ENCODE peak calls at places on chromosomes 2 and 18, in seven cellular contexts. M is HFFc6, V is ovary, T is lower lobe of right lung, P is IMR-90, S is GM13976, Y is fibroblast of pulmonary artery. B is an unnamed sample.

GRCh38 chr2:161946489-161947107 is 127.4 kb downstream of the DPP4 start:
- DNase-seq in M (peak; percentile 9), V (no peak), T (no peak), P (peak; percentile 28), S (no peak), Y (peak; percentile 56), B (no peak)

GRCh38 chr2:19752500-19752899 is 149.3 kb downstream of the TTC32 start:
- DNase-seq in M (no peak), V (no peak), T (no peak), P (peak; percentile 25), S (no peak), Y (peak; percentile 53), B (no peak)

GRCh38 chr2:113233593-113234550 is 44.8 kb downstream of the PAX8 start:
- DNase-seq in M (no peak), V (no peak), T (no peak), P (peak; percentile 47), S (no peak), Y (peak; percentile 30), B (no peak)

GRCh38 chr18:51397347-51397962 is 200.0 kb upstream of the MEX3C start:
- DNase-seq in M (no peak), V (no peak), T (no peak), P (no peak), S (no peak), Y (no peak), B (no peak)

GRCh38 chr18:45920367-45920766 is 46.8 kb downstream of the EPG5 start:
- DNase-seq in M (peak; percentile 78), V (peak; percentile 69), T (peak; percentile 77), P (peak; percentile 62), S (no peak), Y (peak; percentile 86), B (no peak)

GRCh38 chr2:206164261-206164862 is 4.7 kb downstream of the EEF1B2 start:
- DNase-seq in M (peak; percentile 45), V (no peak), T (no peak), P (peak; percentile 41), S (no peak), Y (peak; percentile 62), B (no peak)

GRCh38 chr18:78986018-78986481 is 6.4 kb downstream of the SALL3 start:
- DNase-seq in M (no peak), V (no peak), T (no peak), P (no peak), S (no peak), Y (peak; percentile 42), B (no peak)

GRCh38 chr2:164515030-164515429 is 106.3 kb downstream of the GRB14 start:
- DNase-seq in M (no peak), V (no peak), T (no peak), P (no peak), S (no peak), Y (no peak), B (no peak)

GRCh38 chr2:69616755-69617154 is 26.8 kb downstream of the AAK1 start:
- DNase-seq in M (no peak), V (no peak), T (no peak), P (no peak), S (no peak), Y (no peak), B (peak; percentile 35)

GRCh38 chr2:135960598-135961551 is 24.6 kb downstream of the DARS1 start:
- DNase-seq in M (no peak), V (no peak), T (no peak), P (peak; percentile 80), S (no peak), Y (peak; percentile 74), B (no peak)

GRCh38 chr2:133841905-133842304 is 273.6 kb upstream of the NCKAP5 start:
- DNase-seq in M (peak; percentile 88), V (no peak), T (no peak), P (peak; percentile 99), S (no peak), Y (peak; percentile 98), B (no peak)

GRCh38 chr2:26058390-26058789 is 24.5 kb downstream of the RAB10 start:
- DNase-seq in M (no peak), V (no peak), T (no peak), P (no peak), S (no peak), Y (no peak), B (no peak)

GRCh38 chr2:26059542-26059941 is 25.7 kb downstream of the RAB10 start:
- DNase-seq in M (no peak), V (no peak), T (no peak), P (no peak), S (no peak), Y (peak; percentile 29), B (no peak)

GRCh38 chr2:26052731-26053130 is 18.8 kb downstream of the RAB10 start:
- DNase-seq in M (no peak), V (no peak), T (no peak), P (no peak), S (no peak), Y (no peak), B (no peak)

GRCh38 chr2:26049641-26050040 is 15.8 kb downstream of the RAB10 start:
- DNase-seq in M (no peak), V (no peak), T (no peak), P (no peak), S (no peak), Y (no peak), B (no peak)

DNA sequence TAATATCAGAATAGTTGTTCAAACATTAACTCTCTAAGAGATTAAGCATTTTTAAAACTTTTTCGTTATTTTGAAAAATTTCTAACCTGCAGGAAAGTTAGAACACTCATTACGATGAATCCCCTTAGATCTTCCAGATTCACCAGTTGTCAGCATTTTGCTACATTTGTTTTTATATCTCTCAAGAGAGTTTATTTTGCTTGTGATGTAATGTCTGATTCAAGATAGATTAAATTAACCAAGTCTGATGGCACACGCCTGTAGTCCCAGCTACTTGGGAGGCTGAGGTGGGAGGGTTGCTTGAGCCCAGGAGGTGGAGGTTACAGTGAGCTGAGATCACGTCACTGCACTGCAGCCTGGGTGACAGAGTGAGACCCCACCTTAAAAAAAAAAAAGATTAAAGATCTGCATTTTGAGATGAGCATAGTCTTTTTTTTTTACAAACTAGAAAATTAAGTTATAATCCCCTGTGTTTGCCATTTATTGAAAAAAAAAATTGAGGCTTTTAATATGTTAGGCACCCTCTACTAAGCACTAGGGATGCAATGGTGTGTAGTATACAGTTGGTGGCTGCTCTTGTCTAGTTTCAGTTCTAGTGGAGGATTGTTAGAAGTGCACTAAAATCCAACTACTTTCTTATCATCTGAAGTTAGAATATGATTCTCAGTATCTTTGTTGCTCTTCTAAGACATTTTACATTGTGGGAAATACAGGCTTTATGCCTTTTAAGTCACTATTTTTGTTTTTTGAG is 20.9 kb downstream of the RAB10 start:
- DNase-seq in M (no peak), V (no peak), T (no peak), P (peak; percentile 60), S (no peak), Y (no peak), B (no peak)
- TF ChIP-seq CTCF in M (no peak), V (no peak), T (no peak), P (no peak), S (no peak), Y (no peak), B (no peak)

DNA sequence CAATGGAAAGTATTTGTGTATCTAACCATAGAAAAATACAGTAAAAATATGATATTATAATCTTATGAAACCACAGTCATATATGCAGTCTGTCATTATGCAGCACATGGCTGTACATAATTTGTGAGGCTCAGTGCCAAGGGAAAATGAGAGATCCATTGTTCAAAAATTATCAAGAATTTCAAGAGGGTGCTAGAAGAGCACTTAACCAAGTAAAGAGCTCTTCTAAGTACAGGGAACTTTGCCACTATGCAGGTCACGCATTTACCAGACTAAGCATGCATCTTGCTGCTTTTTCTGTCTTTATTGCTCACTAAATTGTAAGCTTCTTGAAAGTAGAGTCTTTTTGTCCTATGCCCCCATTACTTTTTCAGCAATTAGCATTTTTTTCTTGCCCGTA is 438.0 kb downstream of the LRP1B start:
- DNase-seq in M (no peak), V (no peak), T (no peak), P (no peak), S (no peak), Y (no peak), B (no peak)
- TF ChIP-seq CTCF in M (no peak), V (no peak), T (no peak), P (no peak), S (no peak), Y (no peak), B (no peak)

DNA sequence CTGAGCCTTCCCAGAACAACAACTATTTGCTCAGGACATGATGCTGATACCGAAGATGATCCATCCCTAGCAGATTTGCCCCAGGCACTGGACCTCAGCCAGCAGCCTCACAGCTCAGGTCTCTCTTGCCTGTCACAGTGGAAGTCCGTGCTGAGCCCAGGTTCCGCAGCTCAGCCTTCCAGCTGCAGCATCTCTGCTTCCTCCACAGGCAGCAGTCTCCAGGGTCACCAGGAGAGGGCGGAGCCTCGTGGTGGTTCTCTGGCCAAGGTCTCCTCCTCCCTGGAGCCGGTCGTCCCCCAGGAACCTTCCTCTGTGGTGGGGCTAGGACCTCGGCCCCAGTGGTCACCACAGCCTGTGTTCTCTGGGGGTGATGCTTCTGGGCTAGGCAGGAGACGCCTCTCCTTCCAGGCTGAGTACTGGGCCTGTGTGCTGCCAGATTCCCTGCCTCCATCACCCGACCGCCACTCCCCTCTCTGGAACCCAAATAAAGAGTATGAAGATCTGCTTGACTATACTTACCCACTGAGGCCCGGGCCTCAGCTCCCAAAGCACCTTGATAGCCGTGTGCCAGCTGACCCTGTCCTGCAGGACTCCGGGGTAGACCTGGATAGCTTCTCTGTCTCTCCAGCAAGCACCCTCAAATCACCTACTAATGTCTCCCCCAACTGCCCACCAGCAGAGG is 15.4 kb downstream of the CEP68 start:
- DNase-seq in M (peak; percentile 41), V (peak; percentile 64), T (no peak), P (no peak), S (no peak), Y (peak; percentile 18), B (no peak)
- TF ChIP-seq CTCF in M (peak; percentile 58), V (no peak), T (no peak), P (peak; percentile 19), S (no peak), Y (peak; percentile 38), B (no peak)

GRCh38 chr18:59719533-59720325 is 22.5 kb upstream of the CCBE1 start:
- DNase-seq in M (peak; percentile 87), V (no peak), T (no peak), P (peak; percentile 88), S (no peak), Y (peak; percentile 55), B (no peak)
- TF ChIP-seq CTCF in M (no peak), V (no peak), T (no peak), P (no peak), S (no peak), Y (no peak), B (no peak)

B was measured in natural killer cell.